ENCODE peak calls at places on chromosomes 11 and 22, in eight cellular contexts. S, V, M, E, Z, B, K and N are unnamed samples.

GRCh38 chr11:3738241-3738640 is 59.1 kb downstream of the NUP98 start:
- DNase-seq in V (no peak), B (no peak), K (no peak), S (no peak), M (peak), Z (no peak), E (peak), N (no peak)

GRCh38 chr11:11349051-11349450 is 4.0 kb downstream of the CSNK2A3 start:
- DNase-seq in K (no peak), V (no peak), Z (no peak), S (no peak), B (no peak), E (peak), M (no peak), N (no peak)

GRCh38 chr11:131671320-131671719 is 300.9 kb downstream of the NTM start:
- DNase-seq in Z (no peak), S (no peak), B (no peak), V (no peak), K (no peak), E (no peak), M (no peak), N (no peak)

GRCh38 chr22:49513358-49513851 is 314.3 kb downstream of the BRD1 start:
- DNase-seq in B (no peak), S (no peak), V (no peak), E (no peak), M (no peak), Z (no peak), K (no peak), N (no peak)

GRCh38 chr11:65645710-65646109 is 7.8 kb downstream of the SIPA1 start:
- DNase-seq in Z (no peak), B (no peak), E (peak), V (no peak), K (no peak), M (peak), S (no peak), N (no peak)

GRCh38 chr11:2538951-2539735 is 94.3 kb downstream of the KCNQ1 start:
- DNase-seq in S (no peak), M (no peak), E (no peak), V (no peak), B (no peak), Z (peak), K (no peak), N (no peak)

GRCh38 chr22:17773606-17774205 is 563 bp downstream of the BID start:
- DNase-seq in E (no peak), K (peak), Z (peak), S (peak), B (peak), M (no peak), V (peak), N (no peak)

GRCh38 chr11:115548878-115549528 is 44.8 kb upstream of the CADM1 start:
- DNase-seq in V (no peak), B (peak), S (no peak), E (no peak), Z (no peak), M (no peak), K (no peak), N (no peak)

GRCh38 chr22:46634011-46634699 is 14.0 kb downstream of the GRAMD4 start:
- DNase-seq in S (no peak), B (no peak), M (no peak), K (no peak), V (peak), Z (no peak), E (no peak), N (no peak)

GRCh38 chr11:62974848-62975522 is 9.8 kb downstream of the SLC22A6 start:
- DNase-seq in B (peak), E (peak), S (peak), V (peak), Z (peak), K (peak), M (no peak), N (peak)

GRCh38 chr22:37750596-37751162 is 53.8 kb downstream of the TRIOBP start:
- DNase-seq in V (no peak), M (no peak), Z (no peak), E (no peak), B (no peak), S (no peak), K (no peak), N (no peak)

GRCh38 chr22:37751449-37752188 is 54.8 kb downstream of the TRIOBP start:
- DNase-seq in M (no peak), E (no peak), V (no peak), Z (no peak), B (no peak), K (no peak), S (no peak), N (no peak)

GRCh38 chr22:37749831-37750595 is 53.2 kb downstream of the TRIOBP start:
- DNase-seq in B (peak), S (no peak), K (no peak), Z (peak), E (peak), M (peak), V (no peak), N (no peak)

GRCh38 chr22:37753746-37754145 is 54.0 kb upstream of the GCAT start:
- DNase-seq in K (no peak), B (no peak), E (no peak), S (no peak), V (peak), Z (no peak), M (no peak), N (no peak)

GRCh38 chr22:37752189-37753061 is 55.3 kb upstream of the GCAT start:
- DNase-seq in B (peak), M (peak), S (no peak), V (peak), Z (peak), E (peak), K (no peak), N (peak)
- TF ChIP-seq CTCF in B (no peak), M (peak), S (no peak), V (no peak), Z (peak), E (peak), K (no peak), N (no peak)

GRCh38 chr11:93249437-93250210 is 51.8 kb upstream of the SLC36A4 start:
- DNase-seq in K (no peak), Z (no peak), B (no peak), S (no peak), E (no peak), V (no peak), M (peak), N (no peak)

GRCh38 chr11:93253111-93253510 is 55.3 kb upstream of the SLC36A4 start:
- DNase-seq in B (no peak), M (no peak), S (no peak), E (no peak), K (no peak), V (no peak), Z (no peak), N (no peak)

GRCh38 chr11:93251922-93252321 is 54.1 kb upstream of the SLC36A4 start:
- DNase-seq in E (no peak), K (no peak), V (no peak), Z (no peak), B (no peak), S (no peak), M (no peak), N (no peak)

GRCh38 chr11:93244018-93244417 is 46.2 kb upstream of the SLC36A4 start:
- DNase-seq in V (no peak), B (no peak), S (no peak), K (no peak), M (no peak), E (no peak), Z (no peak), N (no peak)

GRCh38 chr11:93248602-93249001 is 50.8 kb upstream of the SLC36A4 start:
- DNase-seq in B (no peak), S (no peak), K (no peak), Z (no peak), V (no peak), E (peak), M (peak), N (no peak)
- TF ChIP-seq CTCF in B (peak), S (peak), K (no peak), Z (no peak), V (no peak), E (peak), M (peak), N (peak)

DNA sequence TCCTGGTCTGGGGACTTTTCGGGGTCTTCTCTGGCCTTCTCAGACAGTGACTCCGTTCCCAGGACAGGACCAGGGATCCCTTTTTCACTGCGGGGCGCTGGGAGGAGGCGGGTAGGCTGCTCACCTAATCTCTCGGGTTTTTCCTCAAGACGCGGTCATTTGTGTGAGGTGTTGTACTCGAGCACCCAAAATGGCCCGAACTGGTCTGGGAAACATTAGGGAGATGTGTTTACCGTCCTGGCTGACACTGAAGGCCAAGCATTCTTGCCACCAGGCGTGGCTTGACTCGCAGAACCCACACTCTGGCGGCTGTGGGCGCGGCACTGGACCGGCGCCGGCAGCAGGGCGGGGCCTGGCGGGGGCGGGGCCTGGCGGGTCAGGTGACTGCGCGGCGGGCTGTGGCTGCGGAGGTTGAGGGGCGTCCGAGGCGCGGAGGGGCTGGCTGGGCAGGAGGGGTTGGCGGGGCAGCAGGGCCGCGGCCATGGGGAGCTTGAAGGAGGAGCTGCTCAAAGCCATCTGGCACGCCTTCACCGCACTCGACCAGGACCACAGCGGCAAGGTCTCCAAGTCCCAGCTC is at the start of gene SWAP70:
- DNase-seq in S (peak), B (peak), M (peak), Z (peak), K (peak), E (peak), V (peak), N (peak)
- TF ChIP-seq CTCF in S (peak), B (peak), M (peak), Z (peak), K (no peak), E (peak), V (no peak), N (peak)

DNA sequence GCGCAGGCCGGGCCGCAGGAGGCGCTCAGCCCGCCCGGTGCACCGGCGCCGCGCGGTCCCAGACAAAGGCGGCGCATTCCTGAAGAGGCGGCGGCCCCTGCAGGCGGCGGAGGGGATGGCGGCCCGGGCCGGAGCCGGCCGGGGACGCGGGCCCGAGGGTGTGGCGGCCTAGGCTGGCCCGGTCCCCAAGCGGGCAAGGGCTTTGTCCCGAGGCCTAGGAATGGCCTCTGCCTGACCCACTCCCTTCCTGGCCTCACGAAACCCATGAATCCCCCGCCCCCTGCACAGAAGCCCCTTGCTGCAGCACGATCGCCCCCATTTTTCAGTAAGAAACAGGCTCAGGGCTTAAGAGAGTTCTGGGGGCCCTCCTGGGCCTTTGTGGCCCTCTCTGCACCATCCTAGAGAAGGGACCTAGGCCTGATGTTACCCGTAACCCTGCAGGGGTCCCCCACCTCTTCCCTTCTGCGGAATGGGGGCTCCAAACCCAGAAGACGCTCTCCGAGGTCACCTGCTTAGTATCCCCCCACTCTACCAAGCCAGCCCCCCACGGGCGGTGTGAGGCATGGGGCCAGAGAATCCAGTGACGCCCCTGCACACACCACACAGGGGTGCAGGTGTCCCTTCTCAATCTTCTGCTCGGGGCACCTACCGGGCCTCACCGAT is 363 bp upstream of the RTN4R start:
- DNase-seq in Z (peak), B (peak), V (peak), S (peak), M (peak), K (peak), E (peak), N (no peak)
- TF ChIP-seq CTCF in Z (peak), B (peak), V (peak), S (peak), M (peak), K (peak), E (peak), N (peak)

GRCh38 chr11:86418513-86418912 is 43.8 kb downstream of the CCDC81 start:
- DNase-seq in Z (no peak), M (no peak), K (no peak), V (no peak), S (no peak), B (no peak), E (no peak), N (no peak)

GRCh38 chr11:86421976-86422770 is 47.5 kb downstream of the CCDC81 start:
- DNase-seq in E (no peak), V (no peak), S (no peak), M (no peak), B (no peak), Z (no peak), K (no peak), N (no peak)

GRCh38 chr11:86416494-86416893 is 41.8 kb downstream of the CCDC81 start:
- DNase-seq in M (no peak), Z (no peak), K (no peak), B (no peak), V (no peak), S (no peak), E (no peak), N (no peak)

GRCh38 chr11:86414032-86414431 is 39.3 kb downstream of the CCDC81 start:
- DNase-seq in V (no peak), M (no peak), S (no peak), B (no peak), E (no peak), Z (no peak), K (no peak), N (no peak)

GRCh38 chr11:86418929-86419328 is 44.2 kb downstream of the CCDC81 start:
- DNase-seq in S (no peak), M (peak), K (no peak), B (no peak), E (peak), V (no peak), Z (no peak), N (no peak)
- TF ChIP-seq CTCF in S (no peak), M (peak), K (no peak), B (peak), E (peak), V (no peak), Z (no peak), N (peak)

GRCh38 chr11:106789406-106789805 is 228.9 kb downstream of the GUCY1A2 start:
- DNase-seq in S (no peak), B (no peak), M (no peak), Z (no peak), V (no peak), K (no peak), E (no peak), N (no peak)

DNA sequence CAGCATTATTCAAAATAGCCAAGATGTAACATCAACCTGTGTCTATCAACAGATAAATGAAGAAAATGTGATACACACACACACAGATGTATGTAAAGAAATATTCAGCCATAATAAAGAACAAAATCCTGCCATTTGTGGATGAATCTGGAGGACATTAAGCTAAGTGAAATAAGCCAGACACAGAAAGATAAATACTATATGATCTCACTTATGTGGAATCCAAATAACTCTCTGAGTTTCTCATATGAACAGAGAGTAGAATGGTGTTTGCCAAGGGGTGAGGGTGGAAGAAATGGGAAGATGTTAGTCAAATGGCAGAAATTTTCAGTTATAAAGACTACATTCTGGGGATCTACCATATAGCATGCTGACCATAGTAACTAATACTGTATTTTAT is 224.2 kb downstream of the GUCY1A2 start:
- DNase-seq in K (no peak), B (no peak), V (no peak), E (peak), S (no peak), M (no peak), Z (no peak), N (peak)
- TF ChIP-seq CTCF in K (no peak), B (no peak), V (no peak), E (no peak), S (no peak), M (no peak), Z (no peak), N (no peak)

GRCh38 chr11:46410021-46410420 is 18.4 kb upstream of the CHRM4 start:
- DNase-seq in B (no peak), S (peak), V (no peak), E (peak), Z (no peak), M (no peak), K (no peak), N (no peak)
- TF ChIP-seq CTCF in B (peak), S (no peak), V (no peak), E (peak), Z (no peak), M (no peak), K (no peak), N (peak)

GRCh38 chr11:60589611-60590010 is 74.4 kb downstream of the MS4A13 start:
- DNase-seq in S (no peak), B (no peak), M (no peak), K (no peak), Z (no peak), V (no peak), E (no peak), N (no peak)
- TF ChIP-seq CTCF in S (peak), B (no peak), M (no peak), K (peak), Z (no peak), V (peak), E (peak), N (peak)